ENCODE peak calls at places on chromosome 7, in four cellular contexts. S, K, N and E are unnamed samples.

GRCh38 chr7:136911362-136911761 is 42.9 kb downstream of the CHRM2 start:
- DNase-seq in N (peak), S (no peak), K (peak), E (no peak)

GRCh38 chr7:158252081-158252836 is 335.4 kb downstream of the PTPRN2 start:
- DNase-seq in S (no peak), N (no peak), K (no peak), E (no peak)

GRCh38 chr7:36597099-36597773 is 127.1 kb downstream of the AOAH start:
- DNase-seq in K (no peak), N (no peak), S (no peak), E (no peak)

GRCh38 chr7:79652619-79653018 is 199.2 kb upstream of the MAGI2 start:
- DNase-seq in S (no peak), N (no peak), K (no peak), E (no peak)

GRCh38 chr7:99146979-99147378 is 3.1 kb upstream of the SMURF1 start:
- DNase-seq in K (no peak), N (no peak), S (no peak), E (no peak)

GRCh38 chr7:153407291-153408046 is 644.7 kb upstream of the DPP6 start:
- DNase-seq in K (no peak), N (no peak), S (no peak), E (no peak)

GRCh38 chr7:108201766-108202165 is 71.6 kb upstream of the LAMB4 start:
- DNase-seq in K (no peak), N (no peak), S (no peak), E (no peak)

GRCh38 chr7:159031750-159032149 is 112.9 kb downstream of the VIPR2 start:
- DNase-seq in S (no peak), N (no peak), K (no peak), E (no peak)

GRCh38 chr7:149716007-149716931 is 57.1 kb downstream of the ZNF467 start:
- DNase-seq in K (no peak), N (peak), S (no peak), E (no peak)

GRCh38 chr7:98387136-98387535 is 13.8 kb downstream of the BAIAP2L1 start:
- DNase-seq in S (no peak), N (no peak), K (no peak), E (no peak)

GRCh38 chr7:134593530-134594392 is 44.9 kb downstream of the AKR1B15 start:
- DNase-seq in N (peak), K (no peak), S (peak), E (peak)

GRCh38 chr7:113026941-113027340 is 59.7 kb downstream of the GPR85 start:
- DNase-seq in S (no peak), K (no peak), N (peak), E (no peak)

GRCh38 chr7:116162992-116163391 is 47.3 kb upstream of the TES start:
- DNase-seq in N (no peak), S (no peak), K (peak), E (no peak)
- TF ChIP-seq CTCF in N (no peak), S (no peak), K (peak), E (no peak)

DNA sequence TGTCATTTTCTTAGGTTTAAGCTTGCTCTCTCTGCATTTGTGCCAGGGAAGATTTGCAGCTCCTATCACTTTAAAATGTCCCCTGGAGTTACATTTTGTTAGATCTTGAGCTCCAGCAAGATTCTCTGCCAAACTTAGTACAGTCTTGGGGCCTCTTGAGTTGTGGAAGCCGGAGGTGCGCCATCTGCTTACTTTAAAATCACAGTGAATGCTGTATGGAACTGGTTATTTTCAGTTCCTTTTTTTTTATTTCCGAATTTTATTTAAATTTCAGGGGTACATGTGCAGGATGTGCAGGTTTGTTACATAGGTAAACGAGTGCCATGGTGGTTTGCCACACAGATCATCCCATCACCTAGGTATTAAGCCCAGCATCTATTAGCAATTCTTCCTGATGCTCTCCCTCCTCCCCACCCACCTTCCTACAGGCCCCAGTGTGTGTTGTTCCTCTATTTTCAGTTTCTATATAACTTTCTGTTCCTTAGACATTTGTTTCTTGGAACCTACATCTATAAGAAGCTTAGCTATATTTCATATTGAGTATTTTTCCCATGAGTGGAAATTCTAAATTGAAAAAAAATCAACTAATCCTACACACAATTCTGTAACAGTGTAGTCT is 114.4 kb upstream of the CREB5 start:
- DNase-seq in K (no peak), S (no peak), N (no peak), E (no peak)
- TF ChIP-seq CTCF in K (no peak), S (no peak), N (no peak), E (no peak)

GRCh38 chr7:3089493-3089892 is 45.8 kb upstream of the CARD11 start:
- DNase-seq in N (peak), K (peak), S (no peak), E (no peak)
- TF ChIP-seq CTCF in N (peak), K (peak), S (no peak), E (no peak)

DNA sequence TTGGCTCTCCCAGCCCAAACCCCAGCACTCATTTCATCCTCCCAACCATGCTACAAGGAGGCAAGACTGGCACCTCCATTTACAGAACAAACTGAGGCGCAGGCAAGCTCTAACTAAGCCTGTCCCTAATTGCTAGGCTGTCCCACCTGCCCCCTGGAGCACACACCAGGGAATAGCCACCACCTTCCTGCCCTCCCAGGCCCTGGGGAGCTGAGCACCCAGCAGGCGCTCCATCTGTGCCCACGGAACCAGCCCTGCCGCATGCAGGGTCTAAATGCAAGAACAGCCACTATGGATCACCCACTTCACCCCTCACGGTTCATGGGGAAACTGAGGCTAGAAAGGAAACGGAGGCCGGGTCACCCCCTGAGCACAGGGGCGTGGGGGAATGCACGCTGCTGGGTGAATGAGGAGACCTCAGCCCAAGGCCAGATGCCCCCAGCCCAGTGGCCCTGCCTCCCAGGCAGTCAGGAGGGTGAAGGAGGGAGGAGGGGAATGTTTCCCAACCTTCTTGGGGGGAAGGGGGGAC is 16.5 kb downstream of the PDGFA start:
- DNase-seq in S (no peak), N (no peak), K (no peak), E (no peak)
- TF ChIP-seq CTCF in S (no peak), N (no peak), K (no peak), E (no peak)

GRCh38 chr7:121603886-121604285 is 207.8 kb upstream of the FAM3C start:
- DNase-seq in S (no peak), K (no peak), N (no peak), E (no peak)

GRCh38 chr7:121604627-121605296 is 208.7 kb upstream of the FAM3C start:
- DNase-seq in S (no peak), K (no peak), N (peak), E (no peak)

GRCh38 chr7:121609208-121609607 is 213.1 kb upstream of the FAM3C start:
- DNase-seq in N (no peak), K (no peak), S (no peak), E (no peak)

GRCh38 chr7:121608785-121609184 is 212.7 kb upstream of the FAM3C start:
- DNase-seq in N (no peak), K (no peak), S (no peak), E (no peak)

GRCh38 chr7:121605297-121605640 is 209.2 kb upstream of the FAM3C start:
- DNase-seq in N (peak), S (no peak), K (no peak), E (no peak)
- TF ChIP-seq CTCF in N (peak), S (no peak), K (peak), E (peak)

GRCh38 chr7:82323806-82324205 is 119.8 kb downstream of the CACNA2D1 start:
- DNase-seq in N (no peak), K (no peak), S (no peak), E (no peak)

GRCh38 chr7:82319674-82320118 is 123.9 kb downstream of the CACNA2D1 start:
- DNase-seq in N (peak), K (no peak), S (peak), E (peak)

GRCh38 chr7:82327898-82328297 is 115.7 kb downstream of the CACNA2D1 start:
- DNase-seq in N (no peak), K (no peak), S (no peak), E (no peak)

GRCh38 chr7:82330706-82331220 is 112.8 kb downstream of the CACNA2D1 start:
- DNase-seq in N (no peak), S (no peak), K (no peak), E (no peak)

DNA sequence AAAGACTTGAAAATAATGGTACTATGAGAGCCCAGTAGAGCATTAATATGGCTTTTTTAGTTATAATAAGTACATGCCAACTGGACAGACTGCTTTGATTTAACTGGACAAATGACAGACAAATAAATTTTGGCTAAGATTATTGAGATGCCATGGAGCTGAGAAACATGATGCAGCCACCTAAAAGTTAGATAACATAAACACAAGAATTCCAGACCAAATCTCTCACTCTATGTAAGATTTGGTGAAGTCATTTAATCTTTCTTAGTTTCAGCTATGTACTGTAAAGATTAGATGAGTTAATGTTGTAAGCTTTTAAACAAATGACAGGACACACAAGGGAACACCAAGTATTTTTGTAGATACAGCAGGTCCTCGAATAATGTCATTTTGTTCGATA is 118.2 kb downstream of the CACNA2D1 start:
- DNase-seq in K (no peak), N (peak), S (no peak), E (no peak)
- TF ChIP-seq CTCF in K (no peak), N (no peak), S (no peak), E (no peak)

GRCh38 chr7:119482209-119482608 is 790.8 kb upstream of the KCND2 start:
- DNase-seq in K (peak), S (no peak), N (peak), E (peak)
- TF ChIP-seq CTCF in K (peak), S (no peak), N (peak), E (peak)

GRCh38 chr7:106110885-106111670 is 1.0 kb downstream of the SYPL1 start:
- DNase-seq in K (no peak), N (peak), S (no peak), E (no peak)

GRCh38 chr7:106112972-106113421 is 885 bp upstream of the SYPL1 start:
- DNase-seq in S (no peak), N (no peak), K (peak), E (no peak)

GRCh38 chr7:106110238-106110560 is 1.9 kb downstream of the SYPL1 start:
- DNase-seq in S (no peak), N (peak), K (no peak), E (no peak)

GRCh38 chr7:106111671-106112117 is 418 bp downstream of the SYPL1 start:
- DNase-seq in N (peak), K (peak), S (peak), E (peak)

GRCh38 chr7:106112118-106112971 is at the start of gene SYPL1:
- DNase-seq in N (peak), K (peak), S (peak), E (peak)
- TF ChIP-seq CTCF in N (no peak), K (no peak), S (no peak), E (no peak)

GRCh38 chr7:105583061-105583460 is 1.8 kb upstream of the EFCAB10 start:
- DNase-seq in N (no peak), S (no peak), K (no peak), E (no peak)

GRCh38 chr7:105581066-105581811 is at the start of gene EFCAB10:
- DNase-seq in K (peak), S (peak), N (peak), E (peak)

GRCh38 chr7:105578496-105578895 is 2.8 kb downstream of the EFCAB10 start:
- DNase-seq in K (no peak), N (no peak), S (no peak), E (no peak)

GRCh38 chr7:105577251-105577650 is 4.0 kb downstream of the EFCAB10 start:
- DNase-seq in N (no peak), K (no peak), S (no peak), E (no peak)

GRCh38 chr7:105580022-105580740 is 1.1 kb downstream of the EFCAB10 start:
- DNase-seq in S (no peak), N (no peak), K (peak), E (no peak)
- TF ChIP-seq CTCF in S (no peak), N (peak), K (peak), E (no peak)